ENCODE peak calls at places on chromosomes 1 and 21, in four cellular contexts. W, T, E and I are unnamed samples.

GRCh38 chr1:235758931-235759330 is 107.8 kb downstream of the LYST start:
- DNase-seq in E (peak), W (no peak), T (no peak), I (no peak)

GRCh38 chr1:32918166-32918565 is 17.0 kb upstream of the TMEM54 start:
- DNase-seq in T (no peak), W (no peak), E (no peak), I (no peak)

GRCh38 chr21:44000360-44000759 is 11.7 kb upstream of the TRAPPC10 start:
- DNase-seq in W (no peak), T (no peak), E (peak), I (no peak)

GRCh38 chr1:40264354-40264781 is 6.3 kb downstream of the ZMPSTE24 start:
- DNase-seq in E (no peak), W (no peak), T (no peak), I (no peak)

GRCh38 chr21:45308211-45309068 is 20.7 kb upstream of the POFUT2 start:
- DNase-seq in W (no peak), T (no peak), E (peak), I (no peak)

GRCh38 chr1:152623203-152623844 is 421 bp upstream of the LCE3A start:
- DNase-seq in E (peak), W (peak), T (no peak), I (no peak)

GRCh38 chr1:24294228-24294672 is 24.9 kb upstream of the GRHL3 start:
- DNase-seq in W (no peak), T (peak), E (no peak), I (no peak)

GRCh38 chr1:204842892-204843291 is 27.8 kb upstream of the NFASC start:
- DNase-seq in T (no peak), E (no peak), W (no peak), I (no peak)

GRCh38 chr1:51535006-51535592 is 16.0 kb upstream of the EPS15 start:
- DNase-seq in E (peak), T (peak), W (no peak), I (no peak)

GRCh38 chr1:38489844-38490270 is 369.7 kb downstream of the RRAGC start:
- DNase-seq in W (peak), E (no peak), T (peak), I (no peak)

GRCh38 chr1:117014209-117014608 is 12.6 kb downstream of the CD101 start:
- DNase-seq in T (no peak), E (no peak), W (no peak), I (no peak)

GRCh38 chr1:158203693-158204457 is 23.2 kb downstream of the CD1D start:
- DNase-seq in E (no peak), W (peak), T (peak), I (no peak)

GRCh38 chr1:30808067-30808662 is 50.6 kb upstream of the LAPTM5 start:
- DNase-seq in E (no peak), W (no peak), T (no peak), I (no peak)

GRCh38 chr1:158390342-158390741 is 8.9 kb downstream of the OR10T2 start:
- DNase-seq in W (no peak), E (no peak), T (no peak), I (no peak)

GRCh38 chr1:23732363-23733224 is 10.7 kb upstream of the ELOA start:
- DNase-seq in E (no peak), W (no peak), T (no peak), I (no peak)

GRCh38 chr1:37429038-37429437 is 45.3 kb upstream of the ZC3H12A start:
- DNase-seq in T (no peak), E (no peak), W (no peak), I (no peak)

GRCh38 chr1:89945852-89946476 is 48.9 kb upstream of the ZNF326 start:
- DNase-seq in E (no peak), T (no peak), W (peak), I (no peak)

GRCh38 chr1:234886081-234886874 is 242.4 kb downstream of the TOMM20 start:
- DNase-seq in E (peak), T (no peak), W (no peak), I (no peak)

GRCh38 chr1:239954836-239955235 is 136.8 kb upstream of the FMN2 start:
- DNase-seq in W (no peak), E (no peak), T (no peak), I (no peak)

GRCh38 chr1:239947789-239948188 is 143.9 kb upstream of the FMN2 start:
- DNase-seq in W (no peak), E (no peak), T (no peak), I (no peak)

GRCh38 chr1:239952348-239953307 is 139.1 kb upstream of the FMN2 start:
- DNase-seq in W (no peak), T (no peak), E (no peak), I (no peak)

GRCh38 chr1:239955431-239955830 is 136.3 kb upstream of the FMN2 start:
- DNase-seq in E (no peak), T (no peak), W (no peak), I (no peak)

GRCh38 chr1:239951518-239952130 is 140.1 kb upstream of the FMN2 start:
- DNase-seq in W (peak), T (peak), E (peak), I (no peak)
- TF ChIP-seq CTCF in W (peak), T (peak), E (no peak), I (peak)

GRCh38 chr1:28983509-28984310 is 69.3 kb downstream of the EPB41 start:
- DNase-seq in T (no peak), W (no peak), E (no peak), I (no peak)
- TF ChIP-seq CTCF in T (no peak), W (no peak), E (no peak), I (peak)

DNA sequence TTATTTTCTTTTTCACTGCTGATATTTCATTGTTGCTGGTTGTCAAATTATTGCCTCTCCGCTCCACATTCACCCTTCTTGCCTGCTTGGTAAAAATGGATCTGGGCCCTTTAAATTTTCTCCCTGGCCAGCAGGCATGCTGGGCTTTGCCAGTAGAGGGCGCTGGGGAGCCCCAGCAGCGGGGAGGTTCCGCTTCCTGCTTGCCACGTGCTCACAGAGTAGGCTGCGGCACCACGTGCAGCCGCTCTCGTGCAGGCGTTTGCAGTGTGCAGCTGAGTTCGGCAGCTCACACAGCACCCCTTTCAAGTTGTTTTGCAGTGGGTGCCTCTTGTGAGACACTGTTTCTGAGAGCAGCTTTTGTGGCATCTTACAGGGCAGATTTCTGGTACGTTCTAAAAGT is at the start of gene ACTL8:
- DNase-seq in T (no peak), W (no peak), E (no peak), I (no peak)
- TF ChIP-seq CTCF in T (peak), W (no peak), E (no peak), I (peak)

DNA sequence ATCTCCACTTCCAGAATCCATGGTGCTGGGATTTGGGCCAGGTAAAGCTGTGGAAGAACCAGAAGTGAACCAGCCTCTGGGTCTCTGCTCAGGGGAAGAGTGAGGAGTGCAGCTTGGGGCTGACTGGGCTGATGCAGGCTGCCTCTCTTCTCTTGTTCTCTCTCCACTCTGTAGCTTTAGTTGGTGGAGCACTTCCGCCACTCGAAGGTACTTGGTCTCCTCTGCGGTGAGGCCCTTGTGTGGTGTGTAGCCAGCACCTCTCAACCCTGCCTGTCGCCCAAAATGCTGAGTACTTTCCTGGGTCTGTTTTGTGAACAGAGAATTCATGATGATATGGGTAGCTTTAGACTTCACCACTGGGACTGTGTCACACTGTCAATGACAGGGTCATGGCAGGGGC is 63.2 kb downstream of the URB2 start:
- DNase-seq in T (no peak), W (no peak), E (no peak), I (no peak)
- TF ChIP-seq CTCF in T (no peak), W (no peak), E (no peak), I (no peak)

GRCh38 chr1:236759252-236759859 is 35.7 kb upstream of the MTR start:
- DNase-seq in E (no peak), W (peak), T (no peak), I (no peak)
- TF ChIP-seq CTCF in E (no peak), W (peak), T (peak), I (peak)

DNA sequence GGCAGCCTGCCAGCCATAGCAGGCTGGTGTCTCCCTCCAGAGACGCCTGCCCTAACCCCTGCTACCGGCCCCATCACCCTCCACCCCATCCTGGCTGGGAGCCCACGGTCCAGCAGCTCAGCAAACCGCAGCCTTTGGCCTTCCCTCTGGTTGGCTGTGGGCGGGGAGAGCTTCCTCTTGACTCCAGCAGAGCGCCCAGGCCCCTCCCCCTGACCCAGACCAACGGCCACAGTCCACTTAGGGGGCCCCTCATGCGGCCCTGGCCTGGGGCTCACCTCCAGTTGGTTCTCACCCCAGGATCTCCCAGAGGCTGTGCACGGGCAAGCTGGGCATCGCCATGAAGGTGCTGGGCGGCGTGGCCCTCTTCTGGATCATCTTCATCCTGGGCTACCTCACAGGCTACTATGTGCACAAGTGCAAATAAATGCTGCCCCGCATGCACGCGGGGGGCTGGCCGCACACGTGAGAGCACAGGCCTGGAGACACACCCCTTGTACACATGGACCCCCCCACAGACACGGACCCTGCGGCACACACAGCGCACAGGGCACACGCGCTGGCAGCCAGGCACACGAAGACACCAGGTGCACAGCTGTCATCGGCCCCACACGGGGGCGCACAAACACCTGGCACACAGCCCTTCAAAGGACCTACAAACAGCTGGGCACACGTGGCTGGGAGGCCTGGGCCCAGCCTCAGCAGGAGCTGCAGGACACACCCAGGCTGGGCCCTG is 3.1 kb downstream of the SMIM1 start:
- DNase-seq in T (no peak), E (peak), W (peak), I (no peak)
- TF ChIP-seq CTCF in T (peak), E (no peak), W (peak), I (peak)